ENCODE peak calls at places on chromosomes 12 and 14, in eight cellular contexts. O, C, I, Y, G, K, D and P are unnamed samples. For H3K4me1, the result is how much of the 10 kb centered on the place peaks cover.

GRCh38 chr12:7161811-7162210 is 27.7 kb upstream of the PEX5 start:
- DNase-seq in Y (no peak), I (no peak), C (no peak), O (no peak), K (no peak), G (no peak), D (peak), P (no peak)

GRCh38 chr14:66288511-66288910 is 197.7 kb upstream of the CCDC196 start:
- DNase-seq in C (no peak), G (no peak), D (no peak), I (no peak), Y (no peak), O (no peak), K (no peak), P (no peak)

GRCh38 chr12:108570743-108571603 is 8.6 kb downstream of the ISCU start:
- DNase-seq in K (peak), O (no peak), Y (no peak), D (peak), G (no peak), C (no peak), I (no peak), P (no peak)

GRCh38 chr12:63064080-63064479 is 86.9 kb downstream of the AVPR1A start:
- DNase-seq in C (no peak), Y (no peak), O (no peak), I (no peak), K (no peak), G (no peak), D (peak), P (no peak)

GRCh38 chr12:69389836-69390235 is 30.3 kb downstream of the YEATS4 start:
- DNase-seq in G (no peak), Y (no peak), D (peak), I (no peak), O (no peak), C (no peak), K (no peak), P (no peak)

GRCh38 chr14:65413739-65414045 is 1.2 kb downstream of the FUT8 start:
- DNase-seq in I (no peak), D (no peak), Y (no peak), K (peak), O (no peak), G (no peak), C (no peak), P (no peak)

GRCh38 chr12:57624441-57625220 is 8.4 kb downstream of the B4GALNT1 start:
- DNase-seq in K (no peak), Y (no peak), G (no peak), C (no peak), D (no peak), I (no peak), O (no peak), P (no peak)

GRCh38 chr14:54343276-54344121 is 53.3 kb upstream of the CDKN3 start:
- DNase-seq in C (no peak), K (no peak), G (no peak), Y (no peak), O (no peak), D (peak), I (no peak), P (no peak)

GRCh38 chr12:29582677-29583076 is 85.2 kb upstream of the OVCH1 start:
- DNase-seq in K (no peak), G (peak), C (peak), Y (no peak), D (no peak), I (no peak), O (no peak), P (no peak)

GRCh38 chr12:89059061-89059460 is 293.2 kb downstream of the DUSP6 start:
- DNase-seq in I (no peak), O (no peak), K (no peak), D (no peak), Y (no peak), C (no peak), G (no peak), P (no peak)

GRCh38 chr12:32455607-32456063 is 56.3 kb downstream of the FGD4 start:
- DNase-seq in D (peak), Y (no peak), O (no peak), I (no peak), C (no peak), G (no peak), K (peak), P (no peak)

GRCh38 chr14:30608533-30609006 is 13.5 kb upstream of the SCFD1 start:
- DNase-seq in K (no peak), I (no peak), D (peak), C (no peak), Y (no peak), O (no peak), G (no peak), P (no peak)

DNA sequence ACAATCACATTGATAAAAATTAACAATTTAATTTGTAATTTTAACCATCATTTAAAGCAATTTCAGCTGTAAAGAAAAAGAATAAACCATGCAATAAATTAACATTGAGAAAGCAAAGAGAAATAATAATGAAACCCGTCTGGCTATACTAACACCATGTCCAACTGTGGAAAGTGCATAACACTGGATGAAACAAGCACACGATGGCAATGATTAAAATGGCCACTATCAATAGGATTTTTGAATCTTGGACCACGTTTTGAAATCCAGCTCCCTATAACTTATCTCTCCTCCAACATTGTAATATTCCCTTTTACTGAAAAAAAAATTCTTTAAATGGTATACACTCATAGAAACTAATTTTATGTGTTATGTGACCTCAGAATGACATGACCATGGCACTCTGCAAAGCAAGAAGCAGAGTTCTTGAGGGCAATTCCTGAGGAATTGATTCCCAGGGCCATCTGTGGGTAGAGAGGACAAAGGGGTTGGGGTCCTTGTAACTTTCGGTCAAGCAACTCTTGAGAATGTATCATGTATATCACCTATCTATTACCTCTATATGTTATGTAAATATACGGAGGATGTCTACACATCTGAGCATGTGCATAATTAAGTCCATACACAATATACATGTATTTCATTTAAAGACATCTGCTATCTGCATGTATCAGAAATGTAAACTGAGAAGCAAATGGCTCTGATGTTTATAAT is 4.8 kb downstream of the FOXA1 start:
- DNase-seq in K (no peak), I (no peak), Y (no peak), G (no peak), O (no peak), C (no peak), D (no peak), P (no peak)
- H3K4me3 ChIP-seq in K (no peak), I (no peak), Y (no peak), G (peak), O (no peak), C (no peak), D (no peak), P (no peak)

DNA sequence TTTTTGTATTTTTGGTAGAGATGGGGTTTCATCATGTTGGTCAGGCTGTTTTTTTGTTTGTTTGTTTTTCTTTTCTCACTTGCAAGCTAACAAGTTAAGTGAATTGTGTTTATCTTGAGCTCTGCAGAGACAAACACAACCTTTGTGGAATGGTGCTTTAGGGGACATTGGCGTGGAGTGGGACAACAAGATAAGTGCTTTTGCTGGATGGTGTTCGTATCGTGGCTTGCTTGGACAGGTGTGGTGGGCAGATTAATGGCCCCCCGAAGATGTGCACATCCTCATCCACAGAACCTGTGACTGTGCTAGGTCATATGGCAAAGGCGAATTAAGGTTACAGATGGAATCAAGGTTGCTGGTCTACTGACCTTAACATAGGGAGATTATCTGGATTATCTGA is 7.0 kb downstream of the MLXIP start:
- DNase-seq in O (no peak), Y (no peak), G (no peak), I (no peak), K (no peak), C (no peak), D (no peak), P (no peak)
- H3K4me1 ChIP-seq in O (half or more), Y (half or more), G (half or more), I (half or more), K (under half), C (half or more), D (half or more), P (under half)

GRCh38 chr14:101074124-101075024 is 170.9 kb upstream of the RTL1 start:
- DNase-seq in Y (no peak), I (peak), G (peak), D (no peak), C (no peak), O (no peak), K (no peak), P (peak)

GRCh38 chr14:101072070-101072469 is 168.5 kb upstream of the RTL1 start:
- DNase-seq in K (no peak), Y (no peak), I (no peak), G (no peak), D (no peak), O (no peak), C (no peak), P (peak)

GRCh38 chr14:101072531-101072930 is 169.0 kb upstream of the RTL1 start:
- DNase-seq in D (peak), K (no peak), Y (no peak), C (no peak), G (peak), I (peak), O (no peak), P (no peak)

GRCh38 chr14:101073598-101073965 is 170.1 kb upstream of the RTL1 start:
- DNase-seq in C (no peak), G (no peak), Y (no peak), D (no peak), K (no peak), O (no peak), I (peak), P (no peak)

GRCh38 chr14:101072945-101073597 is 169.5 kb upstream of the RTL1 start:
- DNase-seq in C (peak), O (no peak), G (peak), Y (no peak), K (peak), I (peak), D (peak), P (peak)
- H3K4me3 ChIP-seq in C (no peak), O (no peak), G (no peak), Y (no peak), K (no peak), I (no peak), D (no peak), P (no peak)

GRCh38 chr14:91055016-91055415 is 5.4 kb downstream of the RPS6KA5 start:
- DNase-seq in K (no peak), I (no peak), G (no peak), O (no peak), Y (no peak), C (no peak), D (no peak), P (no peak)

GRCh38 chr14:91056361-91056760 is 4.1 kb downstream of the RPS6KA5 start:
- DNase-seq in Y (no peak), G (no peak), C (no peak), K (no peak), O (no peak), D (no peak), I (no peak), P (no peak)

GRCh38 chr14:91060472-91061308 is at the start of gene RPS6KA5:
- DNase-seq in G (peak), K (peak), D (peak), I (peak), Y (peak), O (peak), C (peak), P (peak)

GRCh38 chr14:91059576-91060471 is 617 bp downstream of the RPS6KA5 start:
- DNase-seq in C (no peak), Y (peak), D (peak), K (peak), O (no peak), G (peak), I (peak), P (no peak)

GRCh38 chr14:91058017-91058675 is 2.3 kb downstream of the RPS6KA5 start:
- DNase-seq in Y (no peak), G (no peak), O (no peak), D (peak), I (no peak), K (no peak), C (no peak), P (no peak)
- H3K4me1 ChIP-seq in Y (under half), G (under half), O (under half), D (under half), I (under half), K (under half), C (under half), P (under half)

GRCh38 chr14:74910556-74910955 is 12.5 kb downstream of the RPS6KL1 start:
- DNase-seq in Y (no peak), I (no peak), D (no peak), O (no peak), C (no peak), G (no peak), K (no peak), P (no peak)

GRCh38 chr14:74912111-74912510 is 10.9 kb downstream of the RPS6KL1 start:
- DNase-seq in G (no peak), O (no peak), C (no peak), Y (no peak), I (peak), D (no peak), K (no peak), P (no peak)

GRCh38 chr14:74911704-74912103 is 11.4 kb downstream of the RPS6KL1 start:
- DNase-seq in K (no peak), I (peak), O (no peak), D (no peak), Y (no peak), G (no peak), C (no peak), P (no peak)

GRCh38 chr14:74909911-74910310 is 13.1 kb downstream of the RPS6KL1 start:
- DNase-seq in Y (no peak), D (no peak), K (no peak), C (no peak), O (no peak), I (no peak), G (no peak), P (no peak)

DNA sequence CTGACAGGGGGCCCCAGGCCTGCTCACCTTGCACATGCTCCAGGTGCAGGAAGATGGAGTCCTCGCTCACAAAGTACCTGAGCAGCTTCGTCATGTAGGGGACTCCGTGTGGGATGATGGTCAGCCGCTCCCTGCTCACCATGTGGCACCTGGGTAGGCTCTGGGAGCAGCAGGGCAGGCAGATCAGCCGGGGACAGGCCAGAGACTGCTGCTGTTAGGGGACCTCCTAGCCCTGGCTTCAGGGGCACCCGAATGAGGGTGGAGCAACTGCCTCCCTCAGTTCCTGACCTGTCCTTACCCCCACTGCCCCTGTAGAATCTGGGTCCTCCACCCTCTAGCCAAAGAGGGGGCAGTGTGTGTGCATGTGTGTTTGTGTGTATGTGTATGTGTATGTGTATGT is 11.8 kb downstream of the RPS6KL1 start:
- DNase-seq in D (no peak), G (no peak), C (no peak), Y (no peak), K (no peak), I (no peak), O (no peak), P (no peak)
- H3K4me3 ChIP-seq in D (no peak), G (no peak), C (no peak), Y (no peak), K (no peak), I (no peak), O (no peak), P (no peak)

DNA sequence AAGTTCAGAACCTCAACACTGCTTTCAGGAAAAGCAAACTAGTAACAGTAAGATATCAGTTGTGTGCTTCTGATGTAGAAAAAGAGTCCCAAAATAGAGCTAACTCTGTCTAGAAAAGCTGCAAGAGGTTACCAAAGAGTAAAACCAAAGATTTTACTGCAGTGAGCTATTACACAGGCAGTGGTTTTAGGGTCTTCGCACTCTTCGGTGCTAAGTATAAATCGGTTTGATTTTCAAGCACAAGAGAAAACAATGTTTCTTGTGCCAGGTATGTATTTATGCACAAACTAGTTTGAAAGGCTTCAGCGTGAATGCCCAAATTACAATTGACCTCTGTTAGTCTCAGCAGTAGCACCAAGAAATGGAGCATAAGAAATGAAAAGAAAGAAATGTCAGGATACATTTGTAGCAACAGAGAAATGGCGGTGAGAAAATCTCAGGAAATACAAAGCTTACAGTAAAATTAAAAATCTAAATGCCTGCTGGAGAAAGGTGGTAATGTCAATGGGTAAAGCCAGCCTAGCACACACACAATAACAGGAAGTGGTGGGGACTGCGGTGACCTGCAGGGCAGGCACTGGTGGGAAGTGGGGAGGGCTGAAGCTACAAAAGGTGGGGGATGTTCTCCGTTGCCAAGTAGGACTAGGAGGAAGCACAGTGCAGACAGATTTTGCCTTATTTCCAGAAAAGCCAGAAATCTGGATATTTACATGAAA is 18.0 kb upstream of the DYRK2 start:
- DNase-seq in D (no peak), G (peak), O (no peak), C (no peak), I (peak), K (peak), Y (peak), P (no peak)
- H3K4me1 ChIP-seq in D (under half), G (under half), O (under half), C (under half), I (under half), K (under half), Y (half or more), P (under half)

GRCh38 chr14:95140060-95140858 is 17.1 kb downstream of the DICER1 start:
- DNase-seq in G (no peak), C (no peak), Y (no peak), K (no peak), O (no peak), I (no peak), D (peak), P (no peak)
- H3K4me3 ChIP-seq in G (no peak), C (no peak), Y (no peak), K (no peak), O (no peak), I (no peak), D (peak), P (no peak)